ENCODE peak calls at places on chromosome 18, in six cellular contexts. P, W, X, L, G and E are unnamed samples.

GRCh38 chr18:78352905-78353304 is 626.7 kb upstream of the SALL3 start:
- DNase-seq in G (no peak), W (no peak), X (no peak), L (no peak), P (no peak), E (peak; percentile 21)

GRCh38 chr18:32548688-32549087 is 78.0 kb upstream of the GAREM1 start:
- DNase-seq in W (no peak), P (no peak), G (no peak), X (peak; percentile 53), L (no peak), E (peak; percentile 36)

GRCh38 chr18:59478591-59478990 is 119.5 kb upstream of the LMAN1 start:
- DNase-seq in P (no peak), X (no peak), G (peak; percentile 71), L (no peak), W (no peak), E (no peak)

GRCh38 chr18:9137168-9138066 is 836 bp downstream of the ANKRD12 start:
- DNase-seq in G (peak; percentile 80), L (peak; percentile 84), X (peak; percentile 87), P (peak; percentile 35), W (peak; percentile 65), E (peak; percentile 86)

GRCh38 chr18:48889115-48889941 is 61.4 kb downstream of the SMAD7 start:
- DNase-seq in L (no peak), X (no peak), P (no peak), G (no peak), W (no peak), E (no peak)

GRCh38 chr18:7234061-7234460 is 3.2 kb downstream of the LRRC30 start:
- DNase-seq in L (no peak), X (no peak), P (no peak), G (no peak), W (no peak), E (no peak)

GRCh38 chr18:21074336-21075323 is 37.0 kb downstream of the ROCK1 start:
- DNase-seq in L (no peak), W (no peak), X (no peak), G (no peak), P (no peak), E (peak; percentile 53)

GRCh38 chr18:23093772-23094171 is 41.5 kb upstream of the CABLES1 start:
- DNase-seq in P (no peak), X (no peak), G (no peak), L (no peak), W (no peak), E (no peak)

GRCh38 chr18:48828201-48828580 is 122.6 kb downstream of the SMAD7 start:
- DNase-seq in G (no peak), L (no peak), W (no peak), X (no peak), P (no peak), E (no peak)

GRCh38 chr18:8480506-8481328 is 128.5 kb upstream of the RAB12 start:
- DNase-seq in P (no peak), L (no peak), X (peak; percentile 19), G (peak; percentile 65), W (no peak), E (peak; percentile 71)

GRCh38 chr18:76572517-76573247 is 77.6 kb upstream of the ZNF516 start:
- DNase-seq in P (no peak), L (no peak), X (no peak), G (no peak), W (no peak), E (peak; percentile 73)

GRCh38 chr18:56003009-56003408 is 415.0 kb upstream of the TCF4 start:
- DNase-seq in L (no peak), W (no peak), P (no peak), X (no peak), G (no peak), E (no peak)

GRCh38 chr18:6855767-6856166 is 126.3 kb downstream of the ARHGAP28 start:
- DNase-seq in G (no peak), L (no peak), P (no peak), X (no peak), W (no peak), E (no peak)

GRCh38 chr18:44536619-44537018 is 144.1 kb upstream of the SETBP1 start:
- DNase-seq in G (no peak), P (no peak), X (no peak), W (no peak), L (no peak), E (no peak)

GRCh38 chr18:55588001-55588875 is at the start of gene TCF4:
- DNase-seq in X (peak; percentile 67), W (no peak), G (peak; percentile 73), L (peak; percentile 61), P (no peak), E (peak; percentile 83)

GRCh38 chr18:12455511-12455910 is 47.8 kb downstream of the PRELID3A start:
- DNase-seq in W (no peak), X (no peak), P (no peak), G (no peak), L (no peak), E (no peak)

GRCh38 chr18:74896390-74896991 is 298.8 kb downstream of the ZNF407 start:
- DNase-seq in X (peak; percentile 35), P (no peak), L (no peak), W (peak; percentile 7), G (no peak), E (peak; percentile 61)

GRCh38 chr18:55925772-55926171 is 337.8 kb upstream of the TCF4 start:
- DNase-seq in P (no peak), X (no peak), L (no peak), G (no peak), W (no peak), E (no peak)

GRCh38 chr18:70454705-70455322 is 166.0 kb downstream of the SOCS6 start:
- DNase-seq in P (peak; percentile 16), L (no peak), W (no peak), G (peak; percentile 71), X (peak; percentile 68), E (peak; percentile 90)